ENCODE peak calls at places on chromosomes 11 and 22, in eight cellular contexts. B is left colon; R is AG10803; G is RWPE1; V is amniotic stem cell; J is left ventricle myocardium superior; A is neural crest cell; P is activated CD4-positive, alpha-beta T cell treated with anti-CD3 and anti-CD28 coated beads for 36 hours. K is an unnamed sample.

GRCh38 chr22:19974233-19974861 is 32.7 kb upstream of the TXNRD2 start:
- DNase-seq in A (peak; percentile 68), V (no peak), B (peak; percentile 65), J (no peak), P (peak; percentile 25), G (no peak), R (peak; percentile 48), K (peak; percentile 19)

GRCh38 chr11:2818503-2818902 is 67.1 kb downstream of the CDKN1C start:
- DNase-seq in R (no peak), G (no peak), A (no peak), P (no peak), J (peak; percentile 11), V (no peak), B (no peak), K (no peak)

GRCh38 chr22:17706947-17707346 is 67.3 kb downstream of the BID start:
- DNase-seq in A (no peak), V (no peak), J (no peak), P (no peak), B (no peak), R (no peak), G (no peak), K (no peak)

GRCh38 chr22:44357962-44358553 is 45.3 kb upstream of the SHISAL1 start:
- DNase-seq in V (no peak), B (peak; percentile 38), P (no peak), R (peak; percentile 66), A (no peak), G (no peak), J (peak; percentile 62), K (no peak)

GRCh38 chr11:6297831-6298230 is 22.5 kb downstream of the CAVIN3 start:
- DNase-seq in P (no peak), B (no peak), R (no peak), G (peak; percentile 41), A (no peak), J (no peak), V (no peak), K (no peak)

GRCh38 chr11:120400564-120401364 is 64.6 kb downstream of the ARHGEF12 start:
- DNase-seq in J (no peak), R (peak; percentile 94), A (no peak), B (peak; percentile 32), G (peak; percentile 84), P (no peak), V (peak; percentile 84), K (peak; percentile 93)

GRCh38 chr11:121437018-121437685 is 15.0 kb upstream of the SORL1 start:
- DNase-seq in B (no peak), J (no peak), V (no peak), A (no peak), G (no peak), R (peak; percentile 34), P (no peak), K (no peak)

GRCh38 chr22:50316114-50317065 is 8.9 kb upstream of the PLXNB2 start:
- DNase-seq in A (no peak), G (no peak), P (no peak), B (no peak), J (no peak), V (no peak), R (no peak), K (no peak)

GRCh38 chr22:50302041-50302541 is 5.4 kb downstream of the PLXNB2 start:
- DNase-seq in P (no peak), G (no peak), B (peak; percentile 74), A (no peak), R (peak; percentile 24), J (peak; percentile 68), V (no peak), K (peak; percentile 28)

GRCh38 chr22:44406581-44407403 is 91.2 kb downstream of the RTL6 start:
- DNase-seq in R (no peak), P (no peak), G (no peak), J (peak; percentile 10), V (no peak), A (no peak), B (peak; percentile 10), K (no peak)

GRCh38 chr11:116162086-116162485 is 610.7 kb downstream of the BUD13 start:
- DNase-seq in B (no peak), J (no peak), P (no peak), R (no peak), V (no peak), G (no peak), A (no peak), K (no peak)